ENCODE peak calls at places on chromosome 3, in seven cellular contexts. W is A549; D is lung; L is transverse colon; B is WERI-Rb-1; P is CD8-positive, alpha-beta memory T cell; R is colonic mucosa. J is an unnamed sample.

GRCh38 chr3:125203731-125204130 is 8.8 kb downstream of the SLC12A8 start:
- DNase-seq in W (no peak), D (no peak), L (no peak), B (no peak), P (no peak), R (no peak), J (no peak)

GRCh38 chr3:105829879-105830622 is 38.8 kb downstream of the CBLB start:
- DNase-seq in W (no peak), D (no peak), L (no peak), B (no peak), P (peak), R (no peak), J (no peak)

GRCh38 chr3:172447611-172448579 is at the start of gene GHSR:
- DNase-seq in W (no peak), D (no peak), L (no peak), B (no peak), P (no peak), R (no peak), J (no peak)

GRCh38 chr3:160444411-160444810 is 5.2 kb downstream of the TRIM59 start:
- DNase-seq in W (peak), D (no peak), L (no peak), B (no peak), P (no peak), R (no peak), J (no peak)

GRCh38 chr3:146577662-146578061 is 27.5 kb downstream of the PLSCR5 start:
- DNase-seq in W (no peak), D (no peak), L (peak), B (peak), P (peak), R (no peak), J (no peak)

GRCh38 chr3:171552525-171552924 is 92.3 kb upstream of the TNIK start:
- DNase-seq in W (no peak), D (no peak), L (no peak), B (no peak), P (no peak), R (no peak), J (no peak)

GRCh38 chr3:50830451-50830850 is 155.7 kb downstream of the DOCK3 start:
- DNase-seq in W (no peak), D (no peak), L (no peak), B (no peak), P (no peak), R (no peak), J (no peak)

GRCh38 chr3:194294199-194294887 is 56.8 kb downstream of the CPN2 start:
- DNase-seq in W (no peak), D (no peak), L (no peak), B (no peak), P (no peak), R (no peak), J (no peak)

GRCh38 chr3:47225310-47225906 is 57.2 kb downstream of the KIF9 start:
- DNase-seq in W (no peak), D (no peak), L (peak), B (no peak), P (no peak), R (no peak), J (no peak)

GRCh38 chr3:44862221-44862637 is 517 bp downstream of the TMEM42 start:
- DNase-seq in W (no peak), D (no peak), L (no peak), B (peak), P (peak), R (peak), J (no peak)

GRCh38 chr3:8451696-8452095 is 49.9 kb upstream of the LMCD1 start:
- DNase-seq in W (no peak), D (no peak), L (no peak), B (no peak), P (no peak), R (no peak), J (no peak)

GRCh38 chr3:24154003-24154695 is 209.1 kb downstream of the NR1D2 start:
- DNase-seq in W (no peak), D (no peak), L (no peak), B (no peak), P (no peak), R (no peak), J (no peak)

GRCh38 chr3:157543491-157544035 is 40.3 kb upstream of the VEPH1 start:
- DNase-seq in W (no peak), D (no peak), L (no peak), B (no peak), P (no peak), R (no peak), J (no peak)

GRCh38 chr3:37174532-37175126 is at the start of gene LRRFIP2:
- DNase-seq in W (no peak), D (no peak), L (no peak), B (no peak), P (no peak), R (no peak), J (no peak)

GRCh38 chr3:48644898-48645760 is 9.9 kb upstream of the SLC26A6 start:
- DNase-seq in W (no peak), D (no peak), L (no peak), B (no peak), P (no peak), R (no peak), J (no peak)

GRCh38 chr3:3800685-3801509 is 1.7 kb downstream of the LRRN1 start:
- DNase-seq in W (no peak), D (no peak), L (no peak), B (no peak), P (peak), R (peak), J (no peak)

GRCh38 chr3:157572559-157573270 is 69.5 kb upstream of the VEPH1 start:
- DNase-seq in W (peak), D (peak), L (peak), B (peak), P (peak), R (peak), J (no peak)

GRCh38 chr3:99578339-99578970 is 59.9 kb upstream of the COL8A1 start:
- DNase-seq in W (no peak), D (no peak), L (no peak), B (no peak), P (no peak), R (no peak), J (no peak)

GRCh38 chr3:183653209-183654064 is 18.0 kb downstream of the KLHL24 start:
- DNase-seq in W (no peak), D (no peak), L (no peak), B (no peak), P (no peak), R (no peak), J (no peak)

GRCh38 chr3:161266731-161267150 is 45.6 kb downstream of the NMD3 start:
- DNase-seq in W (no peak), D (no peak), L (no peak), B (no peak), P (no peak), R (no peak), J (no peak)

GRCh38 chr3:37599186-37599585 is 262.5 kb upstream of the CTDSPL start:
- DNase-seq in W (no peak), D (no peak), L (no peak), B (no peak), P (no peak), R (no peak), J (no peak)

GRCh38 chr3:67518196-67518595 is 136.2 kb downstream of the SUCLG2 start:
- DNase-seq in W (no peak), D (no peak), L (no peak), B (no peak), P (no peak), R (no peak), J (no peak)

GRCh38 chr3:65779393-65779792 is 259.3 kb downstream of the MAGI1 start:
- DNase-seq in W (no peak), D (no peak), L (no peak), B (no peak), P (no peak), R (no peak), J (no peak)

GRCh38 chr3:97559398-97559797 is 205.2 kb upstream of the ARL6 start:
- DNase-seq in W (no peak), D (no peak), L (no peak), B (no peak), P (no peak), R (no peak), J (no peak)

GRCh38 chr3:35659808-35660207 is 20.5 kb downstream of the ARPP21 start:
- DNase-seq in W (no peak), D (no peak), L (peak), B (peak), P (no peak), R (peak), J (peak)

GRCh38 chr3:71784914-71785593 is at the start of gene PROK2:
- DNase-seq in W (no peak), D (no peak), L (no peak), B (peak), P (peak), R (no peak), J (no peak)

GRCh38 chr3:153443961-153444360 is 281.9 kb downstream of the RAP2B start:
- DNase-seq in W (no peak), D (no peak), L (no peak), B (no peak), P (no peak), R (no peak), J (no peak)

GRCh38 chr3:4052691-4053090 is 250.5 kb upstream of the SETMAR start:
- DNase-seq in W (no peak), D (no peak), L (no peak), B (no peak), P (no peak), R (no peak), J (no peak)

GRCh38 chr3:120093923-120094775 is at the start of gene GSK3B:
- DNase-seq in W (peak), D (peak), L (peak), B (peak), P (no peak), R (peak), J (no peak)

GRCh38 chr3:71978150-71978721 is 193.3 kb upstream of the PROK2 start:
- DNase-seq in W (no peak), D (no peak), L (no peak), B (no peak), P (no peak), R (no peak), J (no peak)

GRCh38 chr3:45659661-45660566 is 29.3 kb upstream of the SACM1L start:
- DNase-seq in W (peak), D (peak), L (peak), B (peak), P (peak), R (peak), J (no peak)

GRCh38 chr3:170244566-170244965 is 22.3 kb downstream of the PRKCI start:
- DNase-seq in W (no peak), D (no peak), L (no peak), B (no peak), P (no peak), R (no peak), J (peak)

GRCh38 chr3:136067211-136067610 is 101.7 kb downstream of the PPP2R3A start:
- DNase-seq in W (no peak), D (no peak), L (no peak), B (no peak), P (no peak), R (no peak), J (no peak)

GRCh38 chr3:151085889-151086483 is 522 bp downstream of the MED12L start:
- DNase-seq in W (peak), D (no peak), L (peak), B (peak), P (peak), R (peak), J (no peak)

GRCh38 chr3:151085227-151085888 is at the start of gene MED12L:
- DNase-seq in W (peak), D (peak), L (peak), B (peak), P (peak), R (peak), J (peak)

GRCh38 chr3:151084893-151085226 is 604 bp upstream of the MED12L start:
- DNase-seq in W (no peak), D (no peak), L (no peak), B (no peak), P (no peak), R (no peak), J (no peak)

GRCh38 chr3:151087648-151088047 is 2.2 kb downstream of the MED12L start:
- DNase-seq in W (no peak), D (no peak), L (no peak), B (no peak), P (no peak), R (no peak), J (no peak)

DNA sequence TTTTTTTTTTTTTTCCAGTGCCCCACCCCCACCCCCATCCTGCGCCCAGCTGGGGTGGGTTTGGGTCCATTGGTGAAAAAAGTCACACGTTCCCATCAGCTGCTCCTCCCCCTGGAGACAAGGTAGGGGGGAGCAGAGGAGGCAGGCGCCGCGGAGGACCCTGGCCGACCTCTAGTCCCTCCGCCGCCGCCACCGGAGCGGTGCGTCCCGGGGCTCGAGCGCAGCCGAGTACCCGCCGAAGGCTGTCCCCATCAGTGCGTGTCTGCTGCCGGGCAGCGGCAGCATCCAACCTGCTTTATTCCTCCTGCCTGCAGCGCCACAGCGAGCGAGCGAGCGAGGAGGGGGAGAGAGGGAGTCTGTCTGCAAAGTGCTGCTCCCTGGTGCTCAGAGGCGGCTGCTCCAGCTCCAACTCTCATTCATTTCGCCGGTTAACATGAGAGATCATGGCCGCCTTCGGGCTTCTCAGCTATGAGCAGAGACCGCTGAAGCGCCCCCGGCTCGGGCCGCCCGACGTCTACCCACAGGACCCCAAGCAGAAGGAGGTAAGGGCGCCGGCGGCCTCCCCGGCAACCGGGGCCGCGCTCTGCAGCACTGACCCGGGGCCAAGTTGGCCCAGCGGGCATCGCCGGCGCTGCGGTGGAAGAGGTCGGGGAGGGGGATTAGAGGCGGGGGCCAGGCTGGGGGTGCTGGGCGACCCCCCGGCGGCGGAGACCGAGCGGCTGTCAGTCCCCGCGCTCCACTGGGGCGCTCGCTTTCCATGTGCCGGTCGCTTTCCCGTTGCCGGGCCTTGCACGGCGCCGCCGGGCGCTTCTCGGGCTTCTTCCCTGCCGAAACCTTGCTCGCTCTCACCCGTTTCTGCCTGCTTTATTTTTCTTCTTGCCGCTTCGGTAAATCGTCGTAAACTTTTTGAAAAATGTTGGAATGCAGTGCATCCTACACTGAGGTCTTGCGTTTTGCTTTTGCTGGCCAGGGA is 1.3 kb downstream of the MED12L start:
- DNase-seq in W (peak), D (peak), L (peak), B (peak), P (peak), R (peak), J (peak)
- H3K27ac ChIP-seq in W (peak), D (no peak), L (peak), B (no peak), P (no peak), R (no peak), J (no peak)

GRCh38 chr3:42214565-42215283 is 51.3 kb downstream of the CCK start:
- DNase-seq in W (no peak), D (no peak), L (no peak), B (no peak), P (no peak), R (no peak), J (no peak)
- H3K27ac ChIP-seq in W (no peak), D (no peak), L (no peak), B (no peak), P (no peak), R (no peak), J (no peak)

DNA sequence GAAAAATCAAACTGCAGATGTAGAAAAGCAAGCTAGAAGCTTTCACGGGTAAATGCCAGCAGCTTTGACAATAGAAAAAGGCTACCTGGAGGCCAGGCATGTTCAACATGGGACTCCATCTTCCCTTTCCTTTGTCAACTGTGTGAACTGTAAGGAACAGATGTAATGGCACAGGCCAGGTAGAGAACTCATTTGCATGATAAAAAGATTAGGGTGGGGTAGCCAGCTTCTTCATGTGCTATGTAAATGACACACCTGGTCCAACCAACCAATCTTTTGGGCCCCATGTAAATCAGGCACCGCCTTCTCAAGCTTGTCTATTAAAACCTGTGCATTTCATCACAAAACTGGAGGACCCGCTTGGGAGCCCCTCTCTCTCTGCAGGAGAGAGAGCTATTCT is 686.5 kb upstream of the GOLIM4 start:
- DNase-seq in W (no peak), D (no peak), L (no peak), B (no peak), P (no peak), R (no peak), J (no peak)
- H3K27ac ChIP-seq in W (no peak), D (no peak), L (no peak), B (no peak), P (no peak), R (no peak), J (no peak)

GRCh38 chr3:129597792-129598381 is 8.6 kb downstream of the PLXND1 start:
- DNase-seq in W (no peak), D (no peak), L (no peak), B (no peak), P (no peak), R (no peak), J (no peak)
- H3K27ac ChIP-seq in W (peak), D (peak), L (peak), B (no peak), P (peak), R (peak), J (no peak)

DNA sequence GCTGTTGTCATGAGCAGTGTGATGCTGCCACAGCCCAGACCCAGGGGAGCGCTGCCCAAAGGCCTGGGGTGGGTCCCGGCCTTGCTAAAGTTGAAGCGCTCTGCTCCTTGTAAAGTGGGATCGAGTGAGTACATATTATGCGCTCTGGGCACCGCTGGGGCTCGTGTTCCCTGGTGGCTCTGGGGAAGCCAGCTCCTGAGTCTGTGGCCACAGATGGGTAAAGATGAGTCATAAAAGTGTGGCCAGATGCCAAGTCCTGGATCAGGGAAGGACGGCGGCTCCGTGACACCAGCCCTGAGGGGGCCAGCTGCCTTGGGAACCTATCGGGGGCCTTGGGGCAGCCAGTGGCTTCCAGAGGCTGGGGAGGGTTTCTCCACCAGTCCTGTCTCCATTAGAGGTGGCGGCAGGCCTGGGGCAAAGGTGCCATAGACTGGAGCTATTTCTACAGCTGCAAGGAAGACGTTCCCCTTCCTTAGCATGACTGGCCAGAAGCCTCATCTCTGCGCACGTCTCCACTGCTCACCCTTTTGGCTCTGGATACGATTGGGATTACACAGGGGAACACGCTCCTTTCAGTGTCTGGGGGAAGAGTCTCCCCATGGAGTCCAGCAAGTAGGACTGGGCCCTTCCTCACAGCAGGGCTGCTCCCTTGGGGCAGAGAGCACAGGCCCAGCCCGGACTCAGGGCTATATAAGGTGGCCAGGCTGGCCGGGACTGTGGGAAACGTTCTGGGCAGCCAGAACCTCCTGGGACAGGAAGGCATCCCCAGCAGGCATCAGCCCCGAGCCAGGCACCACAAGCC is 1.2 kb upstream of the ITIH4 start:
- DNase-seq in W (peak), D (peak), L (peak), B (peak), P (no peak), R (peak), J (no peak)
- H3K27ac ChIP-seq in W (peak), D (no peak), L (no peak), B (no peak), P (no peak), R (no peak), J (no peak)

GRCh38 chr3:126346466-126346865 is 10.7 kb downstream of the KLF15 start:
- DNase-seq in W (no peak), D (no peak), L (peak), B (peak), P (no peak), R (peak), J (no peak)
- H3K27ac ChIP-seq in W (no peak), D (no peak), L (no peak), B (no peak), P (no peak), R (no peak), J (no peak)

GRCh38 chr3:138289260-138289659 is 40.4 kb downstream of the NME9 start:
- DNase-seq in W (no peak), D (no peak), L (no peak), B (no peak), P (no peak), R (no peak), J (no peak)
- H3K27ac ChIP-seq in W (no peak), D (no peak), L (no peak), B (no peak), P (no peak), R (no peak), J (no peak)

DNA sequence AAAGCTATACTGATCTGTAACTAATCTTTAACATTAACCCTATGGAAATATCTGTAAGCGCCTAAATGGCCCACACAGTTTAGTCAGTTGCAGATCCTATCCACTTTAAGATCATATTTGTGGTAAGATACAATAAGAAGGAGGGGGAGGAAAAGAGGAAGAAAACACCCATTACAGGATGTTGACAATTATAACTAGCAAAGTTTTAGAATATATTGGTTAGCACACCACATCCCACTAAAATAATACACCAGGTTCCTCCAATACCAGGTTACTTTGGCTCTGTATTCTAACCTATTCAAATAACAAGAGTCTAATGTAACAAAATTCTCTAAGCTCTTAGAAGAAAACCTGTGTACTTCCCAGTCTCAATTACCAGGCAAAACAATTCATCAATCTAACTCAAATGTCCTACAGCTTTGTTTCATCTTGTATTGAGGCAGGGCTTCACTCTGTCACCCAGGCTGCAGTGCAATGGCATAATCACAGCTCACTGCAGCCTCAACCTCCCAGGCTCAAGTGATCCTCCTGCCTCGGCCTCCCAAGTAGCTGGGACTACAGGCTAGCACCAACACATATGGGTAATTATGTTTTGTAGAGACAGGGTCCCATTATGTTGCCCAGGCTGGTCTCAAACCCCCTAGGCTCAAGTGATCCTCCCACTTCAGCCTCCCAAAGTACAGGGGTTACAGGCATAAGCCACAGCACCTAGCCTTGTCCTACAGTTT is 4.2 kb downstream of the SLC4A7 start:
- DNase-seq in W (no peak), D (no peak), L (no peak), B (no peak), P (peak), R (no peak), J (no peak)
- H3K27ac ChIP-seq in W (no peak), D (no peak), L (no peak), B (no peak), P (no peak), R (peak), J (no peak)